ENCODE peak calls at places on chromosomes 6 and 20, in ten cellular contexts. H is CD4-positive, alpha-beta T cell; I is left ventricle myocardium inferior; C is tibial artery; B is foreskin keratinocyte; M is mammary epithelial cell; Z is adrenal gland; K is GM20000; U is AG09309; T is cardiac fibroblast. Q is an unnamed sample.

GRCh38 chr6:35181313-35181932 is 32.3 kb upstream of the SCUBE3 start:
- DNase-seq in H (no peak), I (no peak), C (peak), B (no peak), M (no peak), Z (no peak), K (no peak), U (peak), T (peak), Q (no peak)

GRCh38 chr20:50243610-50244351 is 53.2 kb downstream of the CEBPB start:
- DNase-seq in H (no peak), I (no peak), C (no peak), B (no peak), M (no peak), Z (no peak), K (no peak), U (no peak), T (no peak), Q (no peak)

GRCh38 chr6:112682088-112682487 is 335.0 kb downstream of the RFPL4B start:
- DNase-seq in H (no peak), I (no peak), C (no peak), B (peak), M (no peak), Z (no peak), K (no peak), U (no peak), T (no peak), Q (no peak)

GRCh38 chr6:139392834-139393233 is 18.4 kb upstream of the CITED2 start:
- DNase-seq in H (no peak), I (no peak), C (no peak), B (no peak), M (no peak), Z (no peak), K (peak), U (no peak), T (peak), Q (no peak)

GRCh38 chr20:58511364-58511763 is 3.8 kb downstream of the APCDD1L start:
- DNase-seq in H (no peak), I (no peak), C (no peak), B (no peak), M (peak), Z (no peak), K (no peak), U (peak), T (peak), Q (no peak)

GRCh38 chr6:43915213-43915869 is 145.3 kb downstream of the VEGFA start:
- DNase-seq in H (no peak), I (no peak), C (no peak), B (no peak), M (no peak), Z (no peak), K (no peak), U (no peak), T (no peak), Q (no peak)

GRCh38 chr6:157724960-157725741 is 97.9 kb upstream of the SNX9 start:
- DNase-seq in H (no peak), I (peak), C (no peak), B (no peak), M (no peak), Z (no peak), K (no peak), U (no peak), T (no peak), Q (no peak)

GRCh38 chr20:17334866-17335412 is 108.1 kb downstream of the PCSK2 start:
- DNase-seq in H (no peak), I (no peak), C (no peak), B (no peak), M (no peak), Z (no peak), K (no peak), U (no peak), T (no peak), Q (no peak)

GRCh38 chr6:55694148-55694547 is 115.2 kb upstream of the HMGCLL1 start:
- DNase-seq in H (no peak), I (peak), C (no peak), B (peak), M (peak), Z (no peak), K (no peak), U (peak), T (peak), Q (no peak)

GRCh38 chr20:53081916-53082863 is 110.0 kb downstream of the TSHZ2 start:
- DNase-seq in H (no peak), I (no peak), C (no peak), B (no peak), M (no peak), Z (peak), K (no peak), U (no peak), T (no peak), Q (no peak)

GRCh38 chr20:53739799-53740785 is 146.5 kb upstream of the ZNF217 start:
- DNase-seq in H (no peak), I (no peak), C (no peak), B (peak), M (peak), Z (no peak), K (no peak), U (no peak), T (peak), Q (no peak)

GRCh38 chr20:37363221-37364012 is 17.5 kb downstream of the SRC start:
- DNase-seq in H (no peak), I (no peak), C (peak), B (no peak), M (no peak), Z (peak), K (no peak), U (no peak), T (no peak), Q (no peak)

GRCh38 chr6:35547666-35548065 is 35.0 kb upstream of the TULP1 start:
- DNase-seq in H (no peak), I (no peak), C (no peak), B (no peak), M (no peak), Z (no peak), K (no peak), U (no peak), T (no peak), Q (no peak)

GRCh38 chr6:16108996-16109658 is 19.8 kb upstream of the MYLIP start:
- DNase-seq in H (no peak), I (no peak), C (peak), B (no peak), M (no peak), Z (peak), K (no peak), U (no peak), T (no peak), Q (no peak)

GRCh38 chr20:1212607-1213396 is 9.5 kb downstream of the C20orf202 start:
- DNase-seq in H (peak), I (peak), C (peak), B (peak), M (peak), Z (peak), K (peak), U (peak), T (peak), Q (peak)

GRCh38 chr20:62979310-62979709 is 26.8 kb downstream of the SLC17A9 start:
- DNase-seq in H (no peak), I (no peak), C (no peak), B (no peak), M (no peak), Z (no peak), K (no peak), U (no peak), T (no peak), Q (no peak)
- TF ChIP-seq CTCF in H (no peak), I (no peak), C (no peak), B (no peak), M (no peak), Z (no peak), K (no peak), U (no peak), T (no peak), Q (no peak)

DNA sequence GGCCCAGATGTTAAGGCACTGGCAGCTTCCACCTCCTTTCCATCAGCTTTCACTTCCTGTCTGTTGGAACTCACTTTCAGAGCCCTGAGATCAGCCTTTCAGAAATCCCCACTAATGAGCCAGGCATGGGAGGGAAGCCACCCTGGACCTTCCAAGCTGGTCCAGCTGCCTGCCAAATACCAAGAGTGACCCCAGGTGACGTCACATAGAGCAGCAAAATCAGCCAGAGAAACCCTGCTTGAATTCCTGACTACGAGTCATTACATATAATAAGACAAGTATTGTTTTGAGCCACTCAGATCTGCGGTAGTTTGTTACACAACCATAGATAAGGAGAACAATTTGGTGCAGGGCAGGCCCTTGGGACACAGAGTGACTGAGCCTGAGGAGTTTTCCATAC is 556.0 kb upstream of the JAG1 start:
- DNase-seq in H (no peak), I (peak), C (peak), B (peak), M (peak), Z (no peak), K (no peak), U (peak), T (peak), Q (no peak)
- TF ChIP-seq CTCF in H (no peak), I (no peak), C (no peak), B (no peak), M (no peak), Z (no peak), K (no peak), U (no peak), T (no peak), Q (no peak)

DNA sequence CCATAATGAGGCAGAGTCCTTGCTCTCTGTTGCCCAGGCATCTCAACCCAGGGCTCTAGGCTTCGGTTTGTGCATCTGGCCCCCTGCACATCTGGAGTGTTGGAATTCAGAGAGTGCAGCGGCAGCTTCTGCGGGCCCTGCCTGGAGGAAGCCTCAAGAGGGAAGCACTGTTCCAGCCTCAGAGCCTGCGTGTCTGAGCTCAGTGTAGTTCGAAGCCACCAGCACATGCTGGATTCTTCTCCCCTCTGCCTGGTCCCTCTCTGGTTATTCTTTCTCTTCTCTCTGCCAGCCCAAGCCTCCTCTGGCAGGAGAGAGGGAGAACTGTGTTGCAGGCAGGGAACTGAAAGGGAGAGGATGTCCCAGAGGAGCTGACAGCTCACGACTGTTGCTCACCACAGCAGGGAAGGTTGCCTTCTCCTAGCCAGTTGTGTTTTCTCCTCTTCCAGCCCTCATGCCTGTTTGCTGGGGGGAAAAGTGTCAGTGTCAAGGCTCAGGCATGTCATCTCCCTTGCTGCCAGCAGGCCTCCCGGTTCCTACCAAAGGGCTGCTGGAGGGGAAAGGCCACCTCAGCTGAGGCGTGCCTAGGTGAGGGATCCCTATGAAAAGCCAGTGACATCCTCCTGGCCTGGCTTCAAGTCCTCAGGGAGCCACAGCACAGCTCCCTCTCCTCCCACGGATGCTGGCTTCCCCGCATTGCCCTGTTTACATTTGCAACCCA is 126.0 kb upstream of the LRFN2 start:
- DNase-seq in H (no peak), I (no peak), C (no peak), B (no peak), M (no peak), Z (no peak), K (no peak), U (no peak), T (no peak), Q (no peak)
- TF ChIP-seq CTCF in H (no peak), I (no peak), C (no peak), B (no peak), M (no peak), Z (no peak), K (no peak), U (peak), T (no peak), Q (no peak)

GRCh38 chr6:17588011-17588410 is 12.1 kb upstream of the FAM8A1 start:
- DNase-seq in H (no peak), I (no peak), C (no peak), B (no peak), M (no peak), Z (no peak), K (no peak), U (no peak), T (no peak), Q (no peak)

GRCh38 chr6:17583811-17584210 is 16.3 kb upstream of the FAM8A1 start:
- DNase-seq in H (no peak), I (no peak), C (no peak), B (no peak), M (no peak), Z (no peak), K (no peak), U (no peak), T (peak), Q (no peak)

GRCh38 chr6:17584241-17584803 is 15.8 kb upstream of the FAM8A1 start:
- DNase-seq in H (no peak), I (no peak), C (no peak), B (no peak), M (peak), Z (peak), K (peak), U (peak), T (peak), Q (no peak)

GRCh38 chr6:17589402-17590116 is 10.5 kb upstream of the FAM8A1 start:
- DNase-seq in H (no peak), I (no peak), C (no peak), B (peak), M (peak), Z (no peak), K (no peak), U (peak), T (peak), Q (no peak)

GRCh38 chr6:17585766-17586502 is 14.2 kb upstream of the FAM8A1 start:
- DNase-seq in H (no peak), I (no peak), C (no peak), B (no peak), M (peak), Z (no peak), K (no peak), U (no peak), T (no peak), Q (no peak)
- TF ChIP-seq CTCF in H (no peak), I (no peak), C (no peak), B (peak), M (peak), Z (peak), K (no peak), U (no peak), T (peak), Q (no peak)

DNA sequence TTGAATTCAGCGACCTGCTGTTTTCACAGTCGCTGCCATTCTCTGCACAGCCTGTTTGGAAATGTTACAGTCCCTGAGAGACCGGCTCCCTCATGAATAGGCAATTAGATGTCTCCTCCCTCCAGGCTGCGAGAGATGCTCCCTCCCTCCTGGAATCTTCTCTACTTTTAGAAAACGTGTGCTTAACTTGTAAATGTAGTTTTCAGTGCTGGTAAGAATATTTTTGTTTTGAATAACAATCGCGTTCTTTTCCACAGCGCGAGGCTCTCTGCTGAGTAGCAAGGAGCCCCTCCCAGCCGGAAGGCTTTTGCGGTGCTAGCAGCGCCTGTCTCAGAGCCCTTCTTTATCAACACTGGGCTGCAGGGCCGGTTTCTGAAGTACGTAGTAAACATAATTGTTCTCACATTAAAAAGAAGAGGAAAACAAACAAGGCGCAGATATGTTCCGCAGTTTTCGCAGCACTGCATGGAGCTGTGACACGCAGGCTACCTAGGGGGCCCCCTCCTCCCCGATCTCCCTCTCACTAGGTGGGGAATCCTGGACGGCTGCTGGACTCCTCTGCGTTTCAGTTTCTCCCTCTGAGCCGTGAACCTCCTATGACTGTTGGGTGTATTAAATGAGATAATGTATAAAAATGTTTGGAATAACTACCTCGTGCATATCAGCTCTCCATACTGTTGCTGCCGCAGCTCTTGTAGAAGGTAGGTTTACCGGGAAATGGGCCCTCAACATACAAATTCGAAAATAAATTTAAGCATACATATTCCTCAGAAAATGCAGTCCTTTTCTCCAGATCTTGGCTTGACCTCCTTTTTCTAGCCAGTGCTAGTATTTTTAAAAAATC is 79.0 kb upstream of the SPACA1 start:
- DNase-seq in H (no peak), I (no peak), C (no peak), B (no peak), M (no peak), Z (no peak), K (peak), U (no peak), T (peak), Q (peak)
- TF ChIP-seq CTCF in H (no peak), I (no peak), C (no peak), B (no peak), M (no peak), Z (no peak), K (no peak), U (no peak), T (no peak), Q (no peak)

Q was measured in nephron progenitor cell.